ENCODE peak calls at places on chromosome 18, in nine cellular contexts. P is lung microvascular endothelial cell; M is MCF 10A; S is T-helper 9 cell; Q is dorsolateral prefrontal cortex; G is globus pallidus; K is activated naive CD8-positive, alpha-beta T cell treated with anti-CD3 and anti-CD28 coated beads, Interleukin-2, amount 10 ng/mL, durations not matched to agents 7 days and 5 days; F is BE2C; I is lower leg skin. Y is an unnamed sample.

GRCh38 chr18:56314396-56314795 is 324.0 kb downstream of the TXNL1 start:
- DNase-seq in P (no peak), M (peak), S (no peak), Q (no peak), G (peak), K (no peak), F (peak), I (no peak), Y (peak)

GRCh38 chr18:5417342-5417741 is 121.8 kb upstream of the ZBTB14 start:
- DNase-seq in P (no peak), M (no peak), S (no peak), Q (peak), G (peak), K (no peak), F (no peak), I (no peak), Y (no peak)

GRCh38 chr18:26971327-26971918 is 105.9 kb upstream of the AQP4 start:
- DNase-seq in P (no peak), M (peak), S (no peak), Q (no peak), G (no peak), K (no peak), F (peak), I (no peak), Y (no peak)

GRCh38 chr18:63004466-63005089 is 289.2 kb downstream of the PHLPP1 start:
- DNase-seq in P (no peak), M (no peak), S (no peak), Q (no peak), G (no peak), K (no peak), F (no peak), I (peak), Y (no peak)

GRCh38 chr18:42048150-42048549 is 93.1 kb downstream of the PIK3C3 start:
- DNase-seq in P (peak), M (peak), S (no peak), Q (no peak), G (no peak), K (no peak), F (no peak), I (no peak), Y (no peak)

GRCh38 chr18:21255211-21255610 is 13.2 kb downstream of the GREB1L start:
- DNase-seq in P (peak), M (no peak), S (no peak), Q (no peak), G (no peak), K (no peak), F (no peak), I (no peak), Y (no peak)

GRCh38 chr18:51802589-51802988 is 537.4 kb upstream of the DCC start:
- DNase-seq in P (no peak), M (no peak), S (no peak), Q (no peak), G (no peak), K (no peak), F (peak), I (no peak), Y (no peak)

GRCh38 chr18:25826377-25826776 is 264.0 kb downstream of the SS18 start:
- DNase-seq in P (no peak), M (no peak), S (no peak), Q (no peak), G (no peak), K (no peak), F (no peak), I (no peak), Y (no peak)